ENCODE peak calls at places on chromosomes 12 and 14, in eight cellular contexts. One of them, this sample, is unnamed.

GRCh38 chr14:52059614-52060013 is 9.2 kb downstream of the NID2 start:
- DNase-seq in spleen: no peak
- DNase-seq in H9: no peak
- DNase-seq in brain microvascular endothelial cell: no peak
- DNase-seq in neural progenitor cell: no peak
- DNase-seq in A673: no peak
- DNase-seq in adrenal gland: no peak
- DNase-seq in stomach: no peak
- DNase-seq in this sample: no peak

GRCh38 chr12:43653917-43654316 is 101.9 kb upstream of the ADAMTS20 start:
- DNase-seq in spleen: no peak
- DNase-seq in H9: no peak
- DNase-seq in brain microvascular endothelial cell: no peak
- DNase-seq in neural progenitor cell: no peak
- DNase-seq in A673: no peak
- DNase-seq in adrenal gland: no peak
- DNase-seq in stomach: no peak
- DNase-seq in this sample: no peak

GRCh38 chr14:75649337-75649736 is 11.3 kb downstream of the ERG28 start:
- DNase-seq in spleen: no peak
- DNase-seq in H9: no peak
- DNase-seq in brain microvascular endothelial cell: no peak
- DNase-seq in neural progenitor cell: no peak
- DNase-seq in A673: no peak
- DNase-seq in adrenal gland: no peak
- DNase-seq in stomach: no peak
- DNase-seq in this sample: no peak

GRCh38 chr12:3553681-3554546 is 62.9 kb downstream of the PRMT8 start:
- DNase-seq in spleen: no peak
- DNase-seq in H9: peak
- DNase-seq in brain microvascular endothelial cell: no peak
- DNase-seq in neural progenitor cell: peak
- DNase-seq in A673: no peak
- DNase-seq in adrenal gland: no peak
- DNase-seq in stomach: peak
- DNase-seq in this sample: no peak

GRCh38 chr12:51818567-51819300 is 29.8 kb downstream of the FIGNL2 start:
- DNase-seq in spleen: no peak
- DNase-seq in H9: no peak
- DNase-seq in brain microvascular endothelial cell: peak
- DNase-seq in neural progenitor cell: no peak
- DNase-seq in A673: no peak
- DNase-seq in adrenal gland: no peak
- DNase-seq in stomach: no peak
- DNase-seq in this sample: no peak

GRCh38 chr14:54173782-54174181 is 217.2 kb upstream of the BMP4 start:
- DNase-seq in spleen: no peak
- DNase-seq in H9: no peak
- DNase-seq in brain microvascular endothelial cell: no peak
- DNase-seq in neural progenitor cell: no peak
- DNase-seq in A673: no peak
- DNase-seq in adrenal gland: no peak
- DNase-seq in stomach: no peak
- DNase-seq in this sample: no peak

GRCh38 chr12:132546647-132547046 is 56.7 kb downstream of the FBRSL1 start:
- DNase-seq in spleen: no peak
- DNase-seq in H9: no peak
- DNase-seq in brain microvascular endothelial cell: no peak
- DNase-seq in neural progenitor cell: no peak
- DNase-seq in A673: peak
- DNase-seq in adrenal gland: no peak
- DNase-seq in stomach: no peak
- DNase-seq in this sample: no peak

GRCh38 chr14:105448706-105449111 is 25.9 kb upstream of the CRIP2 start:
- DNase-seq in spleen: peak
- DNase-seq in H9: peak
- DNase-seq in brain microvascular endothelial cell: peak
- DNase-seq in neural progenitor cell: peak
- DNase-seq in A673: peak
- DNase-seq in adrenal gland: peak
- DNase-seq in stomach: peak
- DNase-seq in this sample: peak

GRCh38 chr12:89946518-89946917 is 237.9 kb upstream of the ATP2B1 start:
- DNase-seq in spleen: no peak
- DNase-seq in H9: no peak
- DNase-seq in brain microvascular endothelial cell: no peak
- DNase-seq in neural progenitor cell: no peak
- DNase-seq in A673: no peak
- DNase-seq in adrenal gland: no peak
- DNase-seq in stomach: no peak
- DNase-seq in this sample: no peak

GRCh38 chr14:61524211-61524806 is 171.0 kb upstream of the HIF1A start:
- DNase-seq in spleen: no peak
- DNase-seq in H9: no peak
- DNase-seq in brain microvascular endothelial cell: peak
- DNase-seq in neural progenitor cell: no peak
- DNase-seq in A673: peak
- DNase-seq in adrenal gland: no peak
- DNase-seq in stomach: no peak
- DNase-seq in this sample: peak

GRCh38 chr12:106113446-106114083 is 25.2 kb downstream of the NUAK1 start:
- DNase-seq in spleen: no peak
- DNase-seq in H9: no peak
- DNase-seq in brain microvascular endothelial cell: no peak
- DNase-seq in neural progenitor cell: no peak
- DNase-seq in A673: no peak
- DNase-seq in adrenal gland: no peak
- DNase-seq in stomach: no peak
- DNase-seq in this sample: no peak

GRCh38 chr12:91355150-91356006 is 172.8 kb upstream of the DCN start:
- DNase-seq in spleen: peak
- DNase-seq in H9: peak
- DNase-seq in brain microvascular endothelial cell: peak
- DNase-seq in neural progenitor cell: peak
- DNase-seq in A673: peak
- DNase-seq in adrenal gland: peak
- DNase-seq in stomach: peak
- DNase-seq in this sample: peak

GRCh38 chr12:40560848-40561247 is 131.4 kb upstream of the CNTN1 start:
- DNase-seq in spleen: no peak
- DNase-seq in H9: no peak
- DNase-seq in brain microvascular endothelial cell: no peak
- DNase-seq in neural progenitor cell: no peak
- DNase-seq in A673: no peak
- DNase-seq in adrenal gland: no peak
- DNase-seq in stomach: no peak
- DNase-seq in this sample: no peak

GRCh38 chr14:34064349-34064748 is 113.5 kb upstream of the EGLN3 start:
- DNase-seq in spleen: no peak
- DNase-seq in H9: no peak
- DNase-seq in brain microvascular endothelial cell: no peak
- DNase-seq in neural progenitor cell: no peak
- DNase-seq in A673: no peak
- DNase-seq in adrenal gland: no peak
- DNase-seq in stomach: peak
- DNase-seq in this sample: no peak
- H3K27ac ChIP-seq in spleen: no peak
- H3K27ac ChIP-seq in H9: no peak
- H3K27ac ChIP-seq in brain microvascular endothelial cell: no peak
- H3K27ac ChIP-seq in neural progenitor cell: no peak
- H3K27ac ChIP-seq in A673: no peak
- H3K27ac ChIP-seq in adrenal gland: no peak
- H3K27ac ChIP-seq in stomach: no peak
- H3K27ac ChIP-seq in this sample: peak

GRCh38 chr14:50714452-50715073 is 46.5 kb upstream of the SAV1 start:
- DNase-seq in spleen: no peak
- DNase-seq in H9: no peak
- DNase-seq in brain microvascular endothelial cell: peak
- DNase-seq in neural progenitor cell: peak
- DNase-seq in A673: peak
- DNase-seq in adrenal gland: no peak
- DNase-seq in stomach: no peak
- DNase-seq in this sample: peak
- TF ChIP-seq CTCF in spleen: no peak
- TF ChIP-seq CTCF in H9: peak
- TF ChIP-seq CTCF in brain microvascular endothelial cell: peak
- TF ChIP-seq CTCF in neural progenitor cell: peak
- TF ChIP-seq CTCF in A673: peak
- TF ChIP-seq CTCF in adrenal gland: peak
- TF ChIP-seq CTCF in stomach: peak
- TF ChIP-seq CTCF in this sample: peak

DNA sequence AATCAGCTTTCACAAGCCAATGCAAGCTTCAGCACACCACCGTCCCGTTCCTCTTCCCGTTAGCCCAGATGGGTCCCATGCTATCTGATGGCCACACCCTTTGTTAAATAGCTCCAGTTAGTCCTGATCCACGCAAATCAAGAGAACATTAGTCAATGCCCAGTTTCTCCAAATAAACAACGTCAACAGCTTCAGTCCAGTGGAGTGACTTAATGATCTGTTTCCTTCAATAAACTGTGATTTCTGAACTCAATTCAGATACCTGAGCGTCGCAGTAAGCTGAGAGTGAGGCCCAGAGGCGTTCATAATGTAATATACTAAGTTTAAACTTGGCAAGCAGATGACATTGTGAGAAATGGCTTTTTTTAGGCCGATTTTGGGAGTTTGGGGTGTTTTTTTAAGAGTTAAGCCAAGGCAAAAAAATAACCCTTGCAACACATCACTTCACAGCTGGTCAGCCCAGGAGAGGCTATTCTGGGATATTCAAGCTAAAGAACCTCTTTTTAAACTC is 112.3 kb downstream of the ZFP36L1 start:
- DNase-seq in spleen: no peak
- DNase-seq in H9: no peak
- DNase-seq in brain microvascular endothelial cell: no peak
- DNase-seq in neural progenitor cell: no peak
- DNase-seq in A673: no peak
- DNase-seq in adrenal gland: no peak
- DNase-seq in stomach: no peak
- DNase-seq in this sample: no peak
- H3K27ac ChIP-seq in spleen: peak
- H3K27ac ChIP-seq in H9: no peak
- H3K27ac ChIP-seq in brain microvascular endothelial cell: no peak
- H3K27ac ChIP-seq in neural progenitor cell: no peak
- H3K27ac ChIP-seq in A673: peak
- H3K27ac ChIP-seq in adrenal gland: peak
- H3K27ac ChIP-seq in stomach: peak
- H3K27ac ChIP-seq in this sample: peak

DNA sequence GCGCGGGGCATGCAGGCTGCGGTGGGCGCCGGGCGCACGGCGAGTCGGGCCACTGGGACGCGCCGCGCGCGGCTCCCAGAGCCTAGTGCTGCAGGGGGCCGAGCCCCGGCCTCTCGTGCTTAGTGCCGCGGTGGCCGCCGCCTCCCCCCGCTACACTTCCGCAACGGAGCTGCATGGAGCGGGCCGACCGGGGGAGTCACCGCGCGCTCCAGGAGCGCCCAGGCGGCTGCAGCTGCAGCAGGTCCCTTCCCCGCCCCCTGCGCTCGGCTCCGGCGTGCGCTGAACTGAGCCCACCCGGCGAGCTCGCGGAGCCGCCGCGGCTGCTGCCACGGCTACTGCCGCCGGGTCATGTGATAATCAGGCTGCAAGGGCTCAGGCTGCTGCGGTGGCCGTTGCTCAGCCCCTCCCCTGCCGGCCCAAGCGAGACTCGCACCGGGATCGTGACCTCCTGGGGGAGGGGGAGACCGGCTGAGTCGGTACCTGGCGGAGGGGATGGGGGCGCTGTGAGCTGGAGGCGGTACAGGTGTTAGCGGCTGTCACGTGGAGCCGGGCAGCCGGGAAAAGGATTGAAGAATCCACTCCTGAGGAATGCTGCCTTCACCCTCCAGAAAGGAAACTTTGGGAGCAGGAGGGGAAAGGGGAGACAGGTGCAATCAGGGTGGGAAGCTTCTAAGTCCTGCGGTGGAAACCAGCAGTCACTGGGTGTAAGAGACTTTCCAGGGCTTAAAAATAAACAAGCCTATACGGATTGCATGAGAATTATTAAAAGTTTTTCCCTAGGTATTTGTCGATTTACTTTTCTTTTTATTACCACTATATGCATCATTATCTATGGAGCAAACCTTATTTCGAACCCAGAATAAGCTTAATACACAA is at the start of gene PPM1H:
- DNase-seq in spleen: peak
- DNase-seq in H9: peak
- DNase-seq in brain microvascular endothelial cell: peak
- DNase-seq in neural progenitor cell: peak
- DNase-seq in A673: peak
- DNase-seq in adrenal gland: peak
- DNase-seq in stomach: peak
- DNase-seq in this sample: peak
- TF ChIP-seq CTCF in spleen: no peak
- TF ChIP-seq CTCF in H9: peak
- TF ChIP-seq CTCF in brain microvascular endothelial cell: peak
- TF ChIP-seq CTCF in neural progenitor cell: peak
- TF ChIP-seq CTCF in A673: peak
- TF ChIP-seq CTCF in adrenal gland: peak
- TF ChIP-seq CTCF in stomach: peak
- TF ChIP-seq CTCF in this sample: peak

DNA sequence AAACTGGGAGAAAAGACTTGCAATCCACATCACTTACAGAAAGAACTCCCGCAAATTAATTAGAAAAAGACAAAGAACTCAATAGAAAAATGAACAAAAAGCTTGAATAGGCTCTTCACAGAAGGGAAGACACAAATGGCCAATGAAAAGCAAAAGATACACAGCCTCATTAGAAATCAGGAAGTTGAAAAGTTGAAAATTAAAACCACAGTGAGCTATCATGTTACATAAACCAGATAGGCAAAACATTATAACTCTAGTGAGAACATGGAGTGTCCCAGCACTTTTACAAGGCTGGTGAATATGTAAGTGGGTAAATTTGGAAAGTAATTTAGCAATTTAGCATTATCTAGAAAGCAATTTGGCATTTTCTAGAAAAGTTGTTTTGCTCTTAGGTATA is 158.4 kb upstream of the RASSF8 start:
- DNase-seq in spleen: no peak
- DNase-seq in H9: no peak
- DNase-seq in brain microvascular endothelial cell: no peak
- DNase-seq in neural progenitor cell: no peak
- DNase-seq in A673: peak
- DNase-seq in adrenal gland: no peak
- DNase-seq in stomach: no peak
- DNase-seq in this sample: no peak
- H3K27ac ChIP-seq in spleen: no peak
- H3K27ac ChIP-seq in H9: no peak
- H3K27ac ChIP-seq in brain microvascular endothelial cell: no peak
- H3K27ac ChIP-seq in neural progenitor cell: no peak
- H3K27ac ChIP-seq in A673: no peak
- H3K27ac ChIP-seq in adrenal gland: no peak
- H3K27ac ChIP-seq in stomach: no peak
- H3K27ac ChIP-seq in this sample: no peak

This sample was measured in heart right ventricle.